ENCODE peak calls at places on chromosomes 13 and 19, in seven cellular contexts. B is HEK293T, O is WTC11, Z is H1, P is K562, N is HepG2, M is GM12878. E is an unnamed sample.

GRCh38 chr13:31485651-31486051 is 253.7 kb upstream of the RXFP2 start:
- DNase-seq in P (no peak), M (no peak), B (no peak), O (no peak), Z (no peak), N (no peak), E (no peak)

GRCh38 chr13:31742102-31742695 is 2.9 kb downstream of the RXFP2 start:
- DNase-seq in P (peak), B (peak), N (peak), Z (peak), O (peak), M (peak), E (peak)

GRCh38 chr19:15115080-15115479 is 7.9 kb downstream of the SYDE1 start:
- DNase-seq in Z (no peak), O (no peak), N (no peak), P (no peak), M (no peak), B (no peak), E (no peak)

GRCh38 chr19:41264581-41265375 is 606 bp downstream of the HNRNPUL1 start:
- DNase-seq in O (peak), Z (no peak), P (peak), N (peak), M (no peak), B (peak), E (no peak)

GRCh38 chr13:73984949-73985691 is 149.1 kb downstream of the KLF12 start:
- DNase-seq in N (no peak), P (no peak), M (no peak), O (no peak), Z (no peak), B (no peak), E (no peak)

GRCh38 chr19:1847684-1848398 is 442 bp downstream of the REXO1 start:
- DNase-seq in N (peak), B (peak), M (no peak), P (peak), O (no peak), Z (no peak), E (no peak)

GRCh38 chr13:75368167-75368566 is 113.8 kb downstream of the TBC1D4 start:
- DNase-seq in Z (no peak), N (no peak), O (no peak), M (no peak), B (no peak), P (no peak), E (peak)

GRCh38 chr13:95536629-95537241 is 15.8 kb upstream of the CLDN10 start:
- DNase-seq in O (no peak), P (no peak), N (no peak), Z (no peak), B (no peak), M (no peak), E (peak)

GRCh38 chr19:3270908-3271307 is 46.4 kb downstream of the CELF5 start:
- DNase-seq in O (peak), N (peak), M (no peak), Z (no peak), P (peak), B (peak), E (peak)

GRCh38 chr13:19159181-19159580 is 22.4 kb downstream of the TUBA3C start:
- DNase-seq in O (no peak), Z (no peak), P (no peak), B (no peak), M (no peak), N (no peak), E (no peak)

GRCh38 chr19:56114051-56114694 is 6.9 kb downstream of the ZNF787 start:
- DNase-seq in N (no peak), M (no peak), B (no peak), Z (no peak), P (no peak), O (no peak), E (no peak)

GRCh38 chr13:20360041-20360491 is 127.9 kb upstream of the GJB6 start:
- DNase-seq in M (no peak), Z (no peak), O (no peak), B (no peak), P (no peak), N (no peak), E (no peak)

GRCh38 chr19:39297931-39298634 is 1.9 kb downstream of the IFNL1 start:
- DNase-seq in N (no peak), B (no peak), O (no peak), M (no peak), Z (no peak), P (no peak), E (no peak)

GRCh38 chr19:39301562-39301961 is 5.4 kb downstream of the IFNL1 start:
- DNase-seq in N (no peak), Z (no peak), O (no peak), M (no peak), B (no peak), P (no peak), E (no peak)

GRCh38 chr19:39299832-39300231 is 3.6 kb downstream of the IFNL1 start:
- DNase-seq in Z (no peak), B (no peak), O (no peak), M (no peak), P (no peak), N (no peak), E (no peak)

GRCh38 chr19:39301021-39301420 is 4.8 kb downstream of the IFNL1 start:
- DNase-seq in B (no peak), O (no peak), Z (no peak), P (no peak), M (no peak), N (no peak), E (no peak)

DNA sequence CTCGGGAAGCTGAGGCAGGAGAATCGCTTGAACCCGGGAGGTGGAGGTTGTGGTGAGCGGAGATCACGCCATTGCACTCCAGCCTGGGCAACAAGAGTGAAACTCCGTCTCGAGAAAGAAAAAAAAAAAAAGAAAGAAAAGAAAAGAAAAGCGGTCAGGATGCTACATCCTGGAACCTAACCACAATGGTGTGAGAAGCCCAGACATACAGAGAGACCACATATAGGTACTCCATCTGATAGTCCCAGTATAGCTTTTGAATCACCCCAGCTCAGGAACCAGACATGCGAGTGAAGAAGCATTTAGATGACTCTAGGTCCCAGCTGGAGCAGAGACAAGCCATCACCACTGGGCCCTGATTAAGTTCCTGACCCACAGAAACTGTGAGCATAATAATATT is 3.2 kb downstream of the IFNL1 start:
- DNase-seq in B (no peak), O (no peak), Z (no peak), N (no peak), P (no peak), M (no peak), E (no peak)
- TF ChIP-seq SP1 in B (no peak), O (no peak), Z (no peak), N (no peak), P (no peak), M (no peak), E (no peak)

GRCh38 chr13:94063096-94063495 is 416.4 kb downstream of the DCT start:
- DNase-seq in B (no peak), N (no peak), P (no peak), O (no peak), Z (no peak), M (no peak), E (no peak)
- TF ChIP-seq SP1 in B (no peak), N (no peak), P (no peak), O (no peak), Z (no peak), M (no peak), E (no peak)

GRCh38 chr19:33813391-33814101 is 16.9 kb downstream of the KCTD15 start:
- DNase-seq in N (no peak), O (no peak), B (no peak), P (no peak), Z (no peak), M (no peak), E (no peak)
- TF ChIP-seq SP1 in N (no peak), O (no peak), B (no peak), P (no peak), Z (no peak), M (no peak), E (no peak)

GRCh38 chr19:48845384-48845783 is 9.1 kb upstream of the HSD17B14 start:
- DNase-seq in P (no peak), N (no peak), O (no peak), M (no peak), Z (no peak), B (no peak), E (no peak)
- TF ChIP-seq SP1 in P (no peak), N (no peak), O (no peak), M (no peak), Z (no peak), B (no peak), E (no peak)

E was measured in HCT116.